ENCODE peak calls at places on chromosomes 12 and 14, in four cellular contexts. G, C, J and X are unnamed samples.

GRCh38 chr12:93106910-93107309 is 177.8 kb upstream of the EEA1 start:
- DNase-seq in C (no peak), G (no peak), J (no peak), X (no peak)

GRCh38 chr12:112115259-112116045 is 6.9 kb upstream of the NAA25 start:
- DNase-seq in G (no peak), J (no peak), C (no peak), X (no peak)

GRCh38 chr12:108665608-108666202 is 32.0 kb upstream of the SELPLG start:
- DNase-seq in J (no peak), C (no peak), G (no peak), X (no peak)

GRCh38 chr12:51705450-51705849 is 114.4 kb downstream of the SCN8A start:
- DNase-seq in G (no peak), C (no peak), J (no peak), X (no peak)

GRCh38 chr12:44248436-44248835 is 412.6 kb downstream of the TMEM117 start:
- DNase-seq in C (no peak), J (no peak), G (no peak), X (no peak)

GRCh38 chr12:66030217-66030781 is 100.3 kb downstream of the LLPH start:
- DNase-seq in G (no peak), J (no peak), C (no peak), X (no peak)

GRCh38 chr12:64085996-64086395 is 136.1 kb downstream of the KICS2 start:
- DNase-seq in J (no peak), G (no peak), C (no peak), X (no peak)

GRCh38 chr14:65373011-65373670 is 39.4 kb upstream of the FUT8 start:
- DNase-seq in G (no peak), C (no peak), J (no peak), X (no peak)

GRCh38 chr14:96031691-96032090 is 7.5 kb upstream of the C14orf132 start:
- DNase-seq in J (no peak), G (no peak), C (no peak), X (no peak)

GRCh38 chr12:18146375-18146774 is 56.4 kb upstream of the RERGL start:
- DNase-seq in J (no peak), C (no peak), G (no peak), X (no peak)

GRCh38 chr12:93990832-93991748 is 157.3 kb upstream of the PLXNC1 start:
- DNase-seq in C (no peak), J (no peak), G (peak), X (peak)

GRCh38 chr12:104470521-104470920 is 13.8 kb downstream of the CHST11 start:
- DNase-seq in J (no peak), G (no peak), C (no peak), X (no peak)

GRCh38 chr12:31523306-31523705 is 67.6 kb downstream of the DENND5B start:
- DNase-seq in G (no peak), C (no peak), J (no peak), X (no peak)

GRCh38 chr12:47730341-47730744 is 5.1 kb upstream of the ENDOU start:
- DNase-seq in G (no peak), J (peak), C (no peak), X (peak)

GRCh38 chr12:57158665-57159064 is 11.2 kb upstream of the LRP1-AS start:
- DNase-seq in G (peak), C (no peak), J (no peak), X (no peak)

GRCh38 chr12:47270782-47271664 is 191.3 kb upstream of the AMIGO2 start:
- DNase-seq in C (no peak), G (no peak), J (no peak), X (peak)

DNA sequence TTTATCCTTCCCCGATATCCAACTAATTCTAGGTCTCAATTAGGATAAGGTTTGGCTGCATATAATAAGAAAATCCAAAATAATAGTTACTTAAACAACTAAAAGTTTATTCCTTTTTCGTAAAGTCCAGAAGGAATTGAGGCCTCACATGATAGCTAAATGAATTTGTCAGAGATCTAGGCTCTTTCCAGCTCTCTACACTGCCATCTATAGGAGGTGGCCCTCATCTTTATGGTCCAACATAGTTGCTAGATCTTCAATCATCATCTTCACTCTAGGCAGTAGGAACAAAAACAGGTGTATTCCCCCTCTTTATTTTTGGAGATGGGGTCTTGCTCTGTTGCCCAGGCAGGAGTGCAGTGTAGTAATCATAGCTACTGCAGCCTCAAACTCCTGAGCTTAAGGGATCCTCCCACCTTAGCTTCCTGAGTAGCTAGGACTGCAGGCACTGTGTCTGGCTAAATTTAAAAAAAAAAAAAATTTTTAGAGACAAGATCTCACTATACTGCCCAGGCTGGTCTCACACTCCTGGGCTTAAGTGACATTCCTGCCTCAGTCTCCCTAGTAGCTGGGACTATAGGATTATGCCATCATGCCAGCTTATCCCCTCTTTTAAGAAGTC is 46.5 kb upstream of the SAV1 start:
- DNase-seq in J (no peak), C (no peak), G (no peak), X (peak)
- TF ChIP-seq CTCF in J (peak), C (peak), G (no peak), X (peak)

GRCh38 chr14:101426466-101426865 is 134.8 kb upstream of the DIO3 start:
- DNase-seq in J (no peak), C (no peak), G (no peak), X (no peak)
- TF ChIP-seq CTCF in J (no peak), C (no peak), G (no peak), X (no peak)

GRCh38 chr12:38547586-38547985 is 231.0 kb downstream of the ALG10B start:
- DNase-seq in J (no peak), C (no peak), G (no peak), X (no peak)

GRCh38 chr12:38540156-38540555 is 223.6 kb downstream of the ALG10B start:
- DNase-seq in C (no peak), J (no peak), G (no peak), X (no peak)

GRCh38 chr12:38543151-38543550 is 226.6 kb downstream of the ALG10B start:
- DNase-seq in G (no peak), C (no peak), J (no peak), X (no peak)

GRCh38 chr12:38541849-38542248 is 225.3 kb downstream of the ALG10B start:
- DNase-seq in C (no peak), G (no peak), J (no peak), X (no peak)

DNA sequence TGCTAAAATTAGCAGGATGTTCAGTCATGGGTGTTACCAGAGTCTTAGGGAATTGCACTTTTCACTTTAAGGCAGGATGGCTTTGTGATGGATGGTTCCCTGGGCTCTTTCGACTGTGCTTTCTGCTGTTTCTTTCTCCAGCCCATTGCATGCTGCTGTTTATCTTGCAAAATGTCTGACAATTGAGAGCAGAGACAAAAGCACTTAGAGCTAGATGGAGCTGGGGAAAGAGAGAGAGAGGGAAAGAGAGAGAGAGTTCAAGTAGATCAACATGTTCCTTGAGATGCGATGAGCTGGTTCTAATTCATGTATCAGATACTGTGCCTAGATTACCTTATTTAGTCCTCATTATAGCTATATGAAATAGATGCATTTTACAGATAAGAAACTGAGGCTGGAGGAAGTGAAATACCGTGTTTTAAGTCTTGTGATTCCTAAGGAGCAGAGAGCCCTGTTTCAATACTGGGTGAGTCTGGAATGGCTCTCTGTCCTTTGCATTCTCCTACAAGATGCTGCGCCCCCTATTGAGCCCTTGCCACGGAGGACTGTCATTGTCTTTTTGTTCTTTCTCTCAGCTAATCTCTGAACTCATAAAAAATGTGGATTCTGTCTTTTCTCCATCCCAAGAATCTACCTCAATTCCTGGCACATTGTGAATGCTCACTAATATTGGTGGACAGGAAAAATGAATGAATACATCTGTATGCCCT is 227.9 kb downstream of the ALG10B start:
- DNase-seq in J (no peak), G (no peak), C (no peak), X (no peak)
- TF ChIP-seq CTCF in J (no peak), G (no peak), C (no peak), X (no peak)

GRCh38 chr14:24355009-24355408 is 13.0 kb upstream of the NFATC4 start:
- DNase-seq in G (no peak), C (no peak), J (no peak), X (no peak)

GRCh38 chr14:24348186-24348585 is 8.4 kb upstream of the RIPK3 start:
- DNase-seq in C (no peak), G (no peak), J (no peak), X (no peak)

GRCh38 chr14:24349742-24350141 is 10.0 kb upstream of the RIPK3 start:
- DNase-seq in C (no peak), G (no peak), J (no peak), X (no peak)

GRCh38 chr14:24353551-24354529 is 14.0 kb upstream of the RIPK3 start:
- DNase-seq in J (no peak), G (no peak), C (no peak), X (peak)

GRCh38 chr14:24351517-24351916 is 11.7 kb upstream of the RIPK3 start:
- DNase-seq in C (no peak), G (no peak), J (no peak), X (peak)
- TF ChIP-seq CTCF in C (no peak), G (no peak), J (no peak), X (peak)

DNA sequence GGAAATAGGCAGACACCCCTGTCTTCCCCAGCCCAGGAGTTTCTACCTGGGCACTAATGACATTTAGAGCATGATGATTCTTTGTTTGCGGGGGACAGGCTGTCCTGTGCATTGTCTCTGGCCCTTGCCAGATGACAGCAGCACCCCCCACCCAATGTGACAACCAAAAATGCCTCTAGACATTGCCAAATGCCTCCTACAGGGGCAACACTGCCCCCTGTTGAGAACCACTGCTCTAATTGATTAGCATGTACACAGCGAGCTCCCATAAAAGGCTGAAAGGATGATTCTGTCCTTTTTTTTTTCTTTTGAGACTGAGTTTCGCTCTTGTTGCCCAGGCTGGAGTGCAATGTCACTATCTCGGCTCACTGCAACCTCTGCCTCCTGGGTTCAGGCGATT is 50.5 kb downstream of the MAP1LC3B2 start:
- DNase-seq in J (no peak), G (no peak), C (no peak), X (no peak)
- TF ChIP-seq CTCF in J (no peak), G (no peak), C (peak), X (peak)